ENCODE peak calls at places on chromosome 4, in nine cellular contexts. One of them, this sample, is unnamed.

GRCh38 chr4:158523990-158524545 is 2.4 kb downstream of the RXFP1 start:
- DNase-seq in progenitor cell of endocrine pancreas: no peak
- DNase-seq in AG09309: no peak
- DNase-seq in NCI-H1092: no peak
- DNase-seq in HCT116: peak
- DNase-seq in mesothelial cell of epicardium: no peak
- DNase-seq in CD4-positive, CD25-positive, alpha-beta regulatory T cell: no peak
- DNase-seq in epithelial cell of proximal tubule: peak
- DNase-seq in M059J: no peak
- DNase-seq in this sample: no peak

GRCh38 chr4:56821394-56822263 is at the start of gene SPINK2:
- DNase-seq in progenitor cell of endocrine pancreas: peak
- DNase-seq in AG09309: no peak
- DNase-seq in CD4-positive, CD25-positive, alpha-beta regulatory T cell: peak
- DNase-seq in mesothelial cell of epicardium: peak
- DNase-seq in epithelial cell of proximal tubule: no peak
- DNase-seq in NCI-H1092: no peak
- DNase-seq in M059J: no peak
- DNase-seq in HCT116: peak
- DNase-seq in this sample: no peak

GRCh38 chr4:118360101-118360500 is 7.3 kb upstream of the PRSS12 start:
- DNase-seq in epithelial cell of proximal tubule: no peak
- DNase-seq in mesothelial cell of epicardium: no peak
- DNase-seq in M059J: no peak
- DNase-seq in CD4-positive, CD25-positive, alpha-beta regulatory T cell: no peak
- DNase-seq in progenitor cell of endocrine pancreas: no peak
- DNase-seq in AG09309: no peak
- DNase-seq in NCI-H1092: no peak
- DNase-seq in HCT116: no peak
- DNase-seq in this sample: peak

GRCh38 chr4:28744066-28744465 is 1883.4 kb downstream of the STIM2 start:
- DNase-seq in progenitor cell of endocrine pancreas: no peak
- DNase-seq in NCI-H1092: no peak
- DNase-seq in epithelial cell of proximal tubule: no peak
- DNase-seq in mesothelial cell of epicardium: no peak
- DNase-seq in AG09309: no peak
- DNase-seq in HCT116: no peak
- DNase-seq in CD4-positive, CD25-positive, alpha-beta regulatory T cell: no peak
- DNase-seq in M059J: peak
- DNase-seq in this sample: no peak

GRCh38 chr4:568962-569361 is 7.1 kb downstream of the TMEM271 start:
- DNase-seq in AG09309: no peak
- DNase-seq in CD4-positive, CD25-positive, alpha-beta regulatory T cell: no peak
- DNase-seq in progenitor cell of endocrine pancreas: no peak
- DNase-seq in NCI-H1092: no peak
- DNase-seq in M059J: no peak
- DNase-seq in mesothelial cell of epicardium: no peak
- DNase-seq in HCT116: no peak
- DNase-seq in epithelial cell of proximal tubule: no peak
- DNase-seq in this sample: no peak

GRCh38 chr4:153929651-153930050 is 140.8 kb upstream of the SFRP2 start:
- DNase-seq in NCI-H1092: no peak
- DNase-seq in CD4-positive, CD25-positive, alpha-beta regulatory T cell: no peak
- DNase-seq in AG09309: no peak
- DNase-seq in epithelial cell of proximal tubule: no peak
- DNase-seq in mesothelial cell of epicardium: no peak
- DNase-seq in M059J: peak
- DNase-seq in HCT116: no peak
- DNase-seq in progenitor cell of endocrine pancreas: no peak
- DNase-seq in this sample: no peak

GRCh38 chr4:87017580-87018061 is 82.8 kb downstream of the AFF1 start:
- DNase-seq in CD4-positive, CD25-positive, alpha-beta regulatory T cell: no peak
- DNase-seq in M059J: no peak
- DNase-seq in HCT116: no peak
- DNase-seq in progenitor cell of endocrine pancreas: no peak
- DNase-seq in mesothelial cell of epicardium: no peak
- DNase-seq in AG09309: peak
- DNase-seq in NCI-H1092: no peak
- DNase-seq in epithelial cell of proximal tubule: no peak
- DNase-seq in this sample: peak

GRCh38 chr4:169383724-169384123 is 113.0 kb upstream of the SH3RF1 start:
- DNase-seq in HCT116: no peak
- DNase-seq in mesothelial cell of epicardium: no peak
- DNase-seq in epithelial cell of proximal tubule: peak
- DNase-seq in M059J: peak
- DNase-seq in AG09309: peak
- DNase-seq in CD4-positive, CD25-positive, alpha-beta regulatory T cell: no peak
- DNase-seq in NCI-H1092: no peak
- DNase-seq in progenitor cell of endocrine pancreas: no peak
- DNase-seq in this sample: peak

GRCh38 chr4:167622481-167623240 is 388.4 kb upstream of the SPOCK3 start:
- DNase-seq in CD4-positive, CD25-positive, alpha-beta regulatory T cell: no peak
- DNase-seq in progenitor cell of endocrine pancreas: peak
- DNase-seq in AG09309: no peak
- DNase-seq in NCI-H1092: no peak
- DNase-seq in HCT116: peak
- DNase-seq in epithelial cell of proximal tubule: peak
- DNase-seq in M059J: peak
- DNase-seq in mesothelial cell of epicardium: peak
- DNase-seq in this sample: peak

GRCh38 chr4:113872426-113873260 is 106.8 kb downstream of the ARSJ start:
- DNase-seq in progenitor cell of endocrine pancreas: no peak
- DNase-seq in HCT116: no peak
- DNase-seq in M059J: peak
- DNase-seq in NCI-H1092: no peak
- DNase-seq in mesothelial cell of epicardium: no peak
- DNase-seq in epithelial cell of proximal tubule: peak
- DNase-seq in CD4-positive, CD25-positive, alpha-beta regulatory T cell: no peak
- DNase-seq in AG09309: no peak
- DNase-seq in this sample: no peak

This sample was measured in fibroblast of gingiva.